ENCODE peak calls at places on chromosomes 11 and 22, in eight cellular contexts. B is A549, J is spleen, A is AG04449, D is thoracic aorta, F is BE2C, Z is fibroblast of lung, I is epithelial cell of proximal tubule. R is an unnamed sample.

GRCh38 chr11:118410055-118410745 is 8.8 kb downstream of the ATP5MG start:
- DNase-seq in I (no peak), A (no peak), B (no peak), D (no peak), F (no peak), J (no peak), Z (no peak), R (no peak)

GRCh38 chr11:76288166-76288978 is 82.1 kb upstream of the WNT11 start:
- DNase-seq in Z (no peak), F (no peak), D (no peak), B (no peak), A (no peak), I (no peak), J (no peak), R (no peak)

GRCh38 chr11:103806130-103806900 is 230.1 kb upstream of the DDI1 start:
- DNase-seq in A (no peak), F (no peak), D (peak), Z (peak), B (peak), J (no peak), I (peak), R (no peak)

GRCh38 chr22:20905415-20906386 is 11.5 kb upstream of the CRKL start:
- DNase-seq in Z (no peak), F (no peak), J (no peak), A (no peak), B (no peak), I (no peak), D (no peak), R (no peak)

GRCh38 chr22:28187612-28188011 is 268.6 kb upstream of the PITPNB start:
- DNase-seq in F (no peak), I (no peak), B (no peak), Z (no peak), J (no peak), D (no peak), A (no peak), R (no peak)

GRCh38 chr11:114596175-114596919 is 761 bp upstream of the NXPE4 start:
- DNase-seq in Z (no peak), A (no peak), I (no peak), B (no peak), F (no peak), J (no peak), D (no peak), R (no peak)

GRCh38 chr11:9315078-9315688 is 790 bp upstream of the TMEM41B start:
- DNase-seq in D (no peak), F (no peak), B (no peak), A (no peak), J (peak), Z (no peak), I (no peak), R (no peak)

GRCh38 chr11:116796548-116796947 is 4.9 kb upstream of the APOA5 start:
- DNase-seq in J (no peak), B (no peak), I (no peak), F (no peak), A (no peak), D (no peak), Z (no peak), R (no peak)

GRCh38 chr11:124987096-124987495 is 33.1 kb downstream of the CCDC15 start:
- DNase-seq in B (no peak), D (no peak), A (no peak), Z (no peak), I (no peak), J (no peak), F (no peak), R (no peak)

GRCh38 chr11:68954970-68955958 is 25.5 kb downstream of the MRGPRD start:
- DNase-seq in Z (peak), A (no peak), D (no peak), I (no peak), F (no peak), B (peak), J (peak), R (no peak)

GRCh38 chr11:113119074-113119473 is 157.9 kb downstream of the NCAM1 start:
- DNase-seq in I (no peak), J (no peak), F (peak), D (no peak), Z (no peak), B (no peak), A (no peak), R (no peak)

GRCh38 chr11:43419460-43419859 is 60.7 kb downstream of the TTC17 start:
- DNase-seq in I (no peak), D (no peak), B (peak), F (peak), J (no peak), A (no peak), Z (peak), R (no peak)

GRCh38 chr11:43516316-43516820 is 157.6 kb downstream of the TTC17 start:
- DNase-seq in A (no peak), F (no peak), Z (no peak), J (no peak), I (no peak), D (no peak), B (peak), R (no peak)

DNA sequence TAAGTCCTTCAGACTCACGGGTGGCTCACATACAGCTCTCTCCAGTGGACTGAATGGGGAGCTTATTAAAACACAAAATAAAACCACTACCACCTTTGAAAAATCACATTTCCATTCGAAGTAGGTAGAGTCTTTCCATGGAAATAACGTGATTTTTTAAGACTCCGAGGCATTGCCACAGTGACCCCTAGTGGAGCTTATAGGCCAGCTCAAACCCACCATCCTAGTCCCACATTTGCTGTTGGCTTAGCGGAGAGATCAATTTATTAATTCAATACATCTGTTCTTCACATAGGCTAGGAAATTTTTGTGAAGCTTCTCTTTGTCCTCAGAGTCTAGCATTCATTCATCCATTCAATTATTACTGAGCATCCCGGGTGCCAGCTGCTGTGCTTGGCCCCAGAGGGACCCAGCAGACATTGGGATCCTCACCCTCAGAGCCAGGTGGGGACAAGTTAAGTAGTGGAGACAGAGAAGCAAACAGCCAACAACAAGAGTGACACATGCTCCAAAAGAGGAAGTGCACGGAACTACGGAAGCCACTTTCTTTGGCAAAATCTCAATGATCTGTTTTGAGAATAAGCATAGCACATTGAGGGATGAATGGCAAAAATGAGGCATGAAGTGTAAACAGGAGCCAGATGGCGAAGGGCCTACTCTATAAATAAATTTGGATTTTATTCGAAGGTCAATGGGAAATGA is 10.2 kb upstream of the P4HA3 start:
- DNase-seq in J (no peak), B (peak), I (no peak), D (no peak), A (no peak), F (peak), Z (peak), R (no peak)
- TF ChIP-seq CTCF in J (peak), B (peak), I (peak), D (peak), A (peak), F (peak), Z (peak), R (no peak)

DNA sequence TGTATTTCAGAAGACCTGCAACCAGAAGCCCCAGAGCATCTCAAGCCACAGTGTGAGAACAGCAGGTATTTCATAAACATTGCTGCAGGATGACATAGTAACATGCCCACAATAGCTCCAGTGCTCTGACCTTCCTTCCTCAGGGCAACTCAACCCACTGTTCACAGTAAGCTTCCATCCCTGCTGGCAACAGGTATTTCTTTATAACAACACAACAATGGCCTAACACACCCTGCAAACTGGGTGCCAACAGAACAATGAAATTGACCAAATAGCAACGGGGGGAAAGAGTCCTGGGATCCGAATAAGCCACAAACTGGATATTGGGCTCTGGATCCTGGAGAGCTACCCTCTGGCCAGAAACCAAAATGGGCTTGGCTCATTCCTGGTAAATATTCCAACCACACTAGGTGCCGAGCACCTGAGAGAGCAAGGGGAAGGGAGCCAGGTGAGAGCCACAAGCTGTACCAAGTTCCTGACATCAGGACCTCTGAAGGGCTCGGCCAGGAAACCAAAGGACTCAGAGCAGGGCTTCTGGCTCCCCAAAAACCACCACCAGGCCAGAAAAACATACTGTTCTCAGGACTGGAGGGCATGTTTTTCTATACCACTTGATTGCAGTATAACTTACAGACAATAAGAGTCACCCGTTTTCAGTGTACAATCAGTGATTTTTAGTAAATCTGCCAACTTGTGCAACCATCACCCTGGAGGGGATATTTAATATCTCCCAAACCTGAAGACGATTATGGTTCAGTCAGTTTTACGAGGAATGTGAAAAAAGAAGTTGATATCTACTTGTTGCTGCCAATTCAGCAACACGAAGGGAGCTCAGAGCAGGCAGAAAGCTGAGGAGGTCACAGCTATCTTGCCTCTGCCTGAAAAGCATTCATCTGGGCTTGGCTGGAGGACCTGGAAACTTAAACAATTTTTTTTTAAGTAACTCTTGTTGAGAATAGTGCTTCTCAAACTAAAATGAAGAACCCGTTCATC is 99.3 kb downstream of the MICAL3 start:
- DNase-seq in I (peak), D (no peak), J (no peak), Z (no peak), B (no peak), A (no peak), F (no peak), R (no peak)
- TF ChIP-seq CTCF in I (no peak), D (no peak), J (no peak), Z (no peak), B (no peak), A (no peak), F (no peak), R (no peak)

DNA sequence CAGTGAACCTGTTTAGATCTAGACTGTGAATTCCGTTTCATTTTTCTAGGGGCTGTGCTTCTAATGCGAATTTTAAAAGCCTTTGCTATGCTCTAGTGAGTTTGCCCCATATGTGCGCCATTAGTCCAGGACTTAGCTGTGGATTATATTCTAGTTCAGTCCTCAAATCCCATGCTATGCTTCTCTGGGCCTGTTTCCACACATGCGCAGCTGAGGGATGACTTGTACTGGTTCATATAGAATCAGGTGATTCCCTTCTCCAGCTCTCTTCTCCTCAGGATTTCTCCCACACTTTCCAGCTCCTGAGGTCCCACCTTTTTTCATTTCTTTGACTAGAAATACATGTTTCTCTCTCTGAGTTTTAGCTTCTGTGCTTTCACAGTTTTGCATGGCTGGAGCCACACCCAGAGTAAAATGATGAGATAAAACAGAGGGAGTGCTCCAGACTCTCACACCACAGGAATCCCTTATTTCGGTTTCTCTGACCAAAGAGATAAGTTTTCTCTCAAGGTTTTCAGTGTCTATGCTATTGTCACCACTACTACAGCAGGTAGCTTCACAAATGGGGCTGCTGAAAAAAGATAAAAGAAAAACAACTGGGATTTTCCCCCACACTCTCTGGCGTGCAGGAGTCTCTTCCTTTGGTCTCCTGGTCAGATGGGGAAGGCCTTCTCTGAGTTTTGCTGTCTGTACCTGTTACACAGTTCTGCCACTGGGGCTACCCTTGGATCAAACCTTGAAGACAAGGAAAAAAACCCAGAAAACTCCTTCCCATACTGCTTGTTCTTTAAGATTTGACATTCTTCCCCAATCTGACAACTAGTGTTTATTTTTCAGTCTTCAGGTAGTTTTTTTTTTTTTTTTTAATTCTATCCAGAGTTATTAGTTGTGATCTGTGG is 96.2 kb upstream of the TEAD1 start:
- DNase-seq in Z (no peak), J (no peak), D (no peak), F (no peak), A (no peak), I (no peak), B (peak), R (no peak)
- TF ChIP-seq CTCF in Z (no peak), J (no peak), D (no peak), F (peak), A (no peak), I (peak), B (no peak), R (no peak)

GRCh38 chr22:25567305-25567704 is 2.8 kb downstream of the GRK3 start:
- DNase-seq in Z (no peak), D (no peak), J (no peak), F (no peak), B (no peak), A (no peak), I (no peak), R (no peak)
- TF ChIP-seq CTCF in Z (no peak), D (no peak), J (no peak), F (peak), B (no peak), A (no peak), I (no peak), R (no peak)

DNA sequence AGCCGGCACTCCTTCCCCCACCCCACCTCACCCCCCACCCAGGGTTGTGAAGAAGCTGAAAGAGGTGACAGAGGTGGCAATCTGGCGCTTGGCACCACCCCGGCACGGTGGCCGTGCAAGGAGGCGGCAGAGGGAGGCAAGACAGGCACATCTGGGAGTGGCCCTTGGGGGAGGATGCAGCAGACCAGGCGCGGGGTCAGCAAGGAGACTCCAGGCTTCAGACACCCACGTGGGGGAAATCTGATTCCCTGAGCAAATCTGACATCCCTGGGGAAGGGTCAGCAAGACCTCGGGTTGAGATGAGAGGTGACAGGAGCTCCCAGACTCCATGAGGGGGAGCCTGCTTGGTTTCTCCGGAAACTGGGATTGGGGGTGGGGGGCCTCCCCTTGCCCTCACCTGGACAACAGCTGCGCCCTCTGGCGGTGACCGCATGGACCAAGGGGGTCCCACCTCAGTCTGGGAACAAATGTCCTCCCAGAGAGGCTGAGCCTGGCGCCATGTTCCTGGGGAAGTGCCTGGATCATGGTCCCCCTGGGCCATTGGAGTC is 4.0 kb upstream of the RCOR2 start:
- DNase-seq in F (no peak), B (no peak), A (no peak), I (no peak), J (no peak), D (no peak), Z (no peak), R (no peak)
- TF ChIP-seq CTCF in F (peak), B (peak), A (peak), I (peak), J (peak), D (peak), Z (peak), R (no peak)

GRCh38 chr11:5505363-5506048 is 4.3 kb downstream of the UBQLN3 start:
- DNase-seq in J (no peak), D (no peak), B (no peak), A (no peak), Z (no peak), F (no peak), I (no peak), R (no peak)

GRCh38 chr11:5507177-5507576 is 2.6 kb downstream of the UBQLN3 start:
- DNase-seq in Z (no peak), F (no peak), B (no peak), D (no peak), J (no peak), I (no peak), A (no peak), R (no peak)

GRCh38 chr11:5500391-5500790 is 9.4 kb downstream of the UBQLN3 start:
- DNase-seq in D (no peak), A (no peak), Z (no peak), J (no peak), I (no peak), B (no peak), F (no peak), R (no peak)

GRCh38 chr11:5507586-5508305 is 2.0 kb downstream of the UBQLN3 start:
- DNase-seq in D (no peak), F (peak), I (no peak), J (no peak), Z (no peak), A (no peak), B (no peak), R (no peak)

GRCh38 chr11:5504403-5504891 is 5.3 kb downstream of the UBQLN3 start:
- DNase-seq in J (no peak), I (peak), A (no peak), F (no peak), B (no peak), D (no peak), Z (no peak), R (no peak)
- TF ChIP-seq CTCF in J (no peak), I (no peak), A (no peak), F (no peak), B (no peak), D (no peak), Z (no peak), R (no peak)

GRCh38 chr11:105609341-105609781 is 512 bp upstream of the GRIA4 start:
- DNase-seq in J (peak), D (no peak), I (no peak), B (no peak), A (no peak), F (peak), Z (peak), R (no peak)
- TF ChIP-seq CTCF in J (no peak), D (no peak), I (peak), B (no peak), A (peak), F (peak), Z (no peak), R (no peak)

GRCh38 chr11:6681505-6681904 is 1.6 kb downstream of the MRPL17 start:
- DNase-seq in A (no peak), F (no peak), Z (no peak), J (no peak), B (no peak), D (no peak), I (no peak), R (no peak)
- TF ChIP-seq CTCF in A (no peak), F (no peak), Z (no peak), J (no peak), B (no peak), D (no peak), I (no peak), R (no peak)

R was measured in coronary artery.